ENCODE peak calls at places on chromosomes 5 and 9, in eight cellular contexts. One of them, this sample, is unnamed.

GRCh38 chr9:85248514-85249312 is 493.0 kb downstream of the AGTPBP1 start:
- DNase-seq in fibroblast of pulmonary artery: peak
- DNase-seq in activated T-cell treated with anti-CD3 and anti-CD28 coated beads, Interleukin-2, amount 50 U/mL, for 72 hours: no peak
- DNase-seq in GM12891: no peak
- DNase-seq in B cell: no peak
- DNase-seq in DMS153: no peak
- DNase-seq in uterus: no peak
- DNase-seq in NCI-H1092: no peak
- DNase-seq in this sample: peak

GRCh38 chr9:111400564-111400898 is 70.5 kb upstream of the OR2K2 start:
- DNase-seq in fibroblast of pulmonary artery: no peak
- DNase-seq in activated T-cell treated with anti-CD3 and anti-CD28 coated beads, Interleukin-2, amount 50 U/mL, for 72 hours: no peak
- DNase-seq in GM12891: no peak
- DNase-seq in B cell: no peak
- DNase-seq in DMS153: no peak
- DNase-seq in uterus: no peak
- DNase-seq in NCI-H1092: no peak
- DNase-seq in this sample: no peak

GRCh38 chr5:179893958-179894895 is 13.5 kb downstream of the TBC1D9B start:
- DNase-seq in fibroblast of pulmonary artery: no peak
- DNase-seq in activated T-cell treated with anti-CD3 and anti-CD28 coated beads, Interleukin-2, amount 50 U/mL, for 72 hours: no peak
- DNase-seq in GM12891: no peak
- DNase-seq in B cell: no peak
- DNase-seq in DMS153: no peak
- DNase-seq in uterus: no peak
- DNase-seq in NCI-H1092: no peak
- DNase-seq in this sample: no peak

GRCh38 chr5:62354028-62354874 is 48.2 kb downstream of the KIF2A start:
- DNase-seq in fibroblast of pulmonary artery: peak
- DNase-seq in activated T-cell treated with anti-CD3 and anti-CD28 coated beads, Interleukin-2, amount 50 U/mL, for 72 hours: no peak
- DNase-seq in GM12891: no peak
- DNase-seq in B cell: no peak
- DNase-seq in DMS153: no peak
- DNase-seq in uterus: no peak
- DNase-seq in NCI-H1092: peak
- DNase-seq in this sample: peak

GRCh38 chr9:128155736-128156500 is 4.1 kb upstream of the BBLN start:
- DNase-seq in fibroblast of pulmonary artery: no peak
- DNase-seq in activated T-cell treated with anti-CD3 and anti-CD28 coated beads, Interleukin-2, amount 50 U/mL, for 72 hours: no peak
- DNase-seq in GM12891: no peak
- DNase-seq in B cell: no peak
- DNase-seq in DMS153: no peak
- DNase-seq in uterus: no peak
- DNase-seq in NCI-H1092: no peak
- DNase-seq in this sample: no peak

GRCh38 chr5:159331099-159331973 is 1.0 kb upstream of the IL12B start:
- DNase-seq in fibroblast of pulmonary artery: peak
- DNase-seq in activated T-cell treated with anti-CD3 and anti-CD28 coated beads, Interleukin-2, amount 50 U/mL, for 72 hours: peak
- DNase-seq in GM12891: peak
- DNase-seq in B cell: peak
- DNase-seq in DMS153: peak
- DNase-seq in uterus: peak
- DNase-seq in NCI-H1092: no peak
- DNase-seq in this sample: no peak

GRCh38 chr5:82312373-82312856 is 34.3 kb upstream of the RPS23 start:
- DNase-seq in fibroblast of pulmonary artery: peak
- DNase-seq in activated T-cell treated with anti-CD3 and anti-CD28 coated beads, Interleukin-2, amount 50 U/mL, for 72 hours: peak
- DNase-seq in GM12891: no peak
- DNase-seq in B cell: no peak
- DNase-seq in DMS153: no peak
- DNase-seq in uterus: peak
- DNase-seq in NCI-H1092: peak
- DNase-seq in this sample: peak

GRCh38 chr9:125911861-125912260 is 164.7 kb downstream of the PBX3 start:
- DNase-seq in fibroblast of pulmonary artery: no peak
- DNase-seq in activated T-cell treated with anti-CD3 and anti-CD28 coated beads, Interleukin-2, amount 50 U/mL, for 72 hours: no peak
- DNase-seq in GM12891: no peak
- DNase-seq in B cell: no peak
- DNase-seq in DMS153: no peak
- DNase-seq in uterus: no peak
- DNase-seq in NCI-H1092: peak
- DNase-seq in this sample: no peak

GRCh38 chr9:131503626-131504465 is 1.1 kb downstream of the POMT1 start:
- DNase-seq in fibroblast of pulmonary artery: no peak
- DNase-seq in activated T-cell treated with anti-CD3 and anti-CD28 coated beads, Interleukin-2, amount 50 U/mL, for 72 hours: peak
- DNase-seq in GM12891: no peak
- DNase-seq in B cell: peak
- DNase-seq in DMS153: no peak
- DNase-seq in uterus: no peak
- DNase-seq in NCI-H1092: no peak
- DNase-seq in this sample: no peak

GRCh38 chr9:127521919-127522304 is 70.6 kb downstream of the LRSAM1 start:
- DNase-seq in fibroblast of pulmonary artery: no peak
- DNase-seq in activated T-cell treated with anti-CD3 and anti-CD28 coated beads, Interleukin-2, amount 50 U/mL, for 72 hours: no peak
- DNase-seq in GM12891: no peak
- DNase-seq in B cell: no peak
- DNase-seq in DMS153: no peak
- DNase-seq in uterus: no peak
- DNase-seq in NCI-H1092: no peak
- DNase-seq in this sample: no peak